ENCODE peak calls at places on chromosome 3, in ten cellular contexts. J, U, O, T, D, H, E, P, S and G are unnamed samples.

GRCh38 chr3:115760722-115761121 is 137.4 kb downstream of the GAP43 start:
- DNase-seq in T (no peak), P (no peak), J (no peak), S (no peak), D (no peak), O (no peak), U (no peak), E (no peak), H (no peak), G (no peak)

GRCh38 chr3:183697610-183698317 is at the start of gene YEATS2:
- DNase-seq in O (peak), P (peak), J (peak), T (peak), H (no peak), D (no peak), U (peak), E (peak), S (peak), G (peak)

GRCh38 chr3:69499899-69500316 is 114.0 kb upstream of the FRMD4B start:
- DNase-seq in T (peak), O (no peak), J (no peak), P (peak), D (no peak), U (no peak), S (no peak), H (no peak), E (no peak), G (peak)

GRCh38 chr3:112061152-112061551 is 25.0 kb upstream of the C3orf52 start:
- DNase-seq in O (no peak), H (no peak), S (no peak), E (peak), U (no peak), T (no peak), D (no peak), J (no peak), P (no peak), G (no peak)

GRCh38 chr3:87088984-87089841 is 98.3 kb upstream of the VGLL3 start:
- DNase-seq in D (no peak), E (peak), H (peak), J (no peak), U (peak), T (peak), S (peak), P (peak), O (peak), G (peak)

GRCh38 chr3:169390741-169391300 is 272.7 kb downstream of the MECOM start:
- DNase-seq in T (no peak), O (no peak), E (no peak), J (no peak), H (no peak), D (no peak), S (no peak), P (no peak), U (no peak), G (no peak)

GRCh38 chr3:20185364-20185732 is 658 bp downstream of the SGO1 start:
- DNase-seq in P (no peak), T (no peak), H (no peak), J (peak), O (no peak), D (no peak), U (no peak), S (no peak), E (peak), G (no peak)

GRCh38 chr3:112302061-112302830 is 8.2 kb upstream of the SLC9C1 start:
- DNase-seq in O (no peak), D (no peak), U (no peak), J (peak), S (no peak), P (no peak), T (no peak), H (no peak), E (no peak), G (no peak)

GRCh38 chr3:179227349-179227748 is 23.6 kb downstream of the KCNMB3 start:
- DNase-seq in P (no peak), J (peak), U (no peak), T (no peak), S (no peak), O (no peak), H (no peak), E (peak), D (peak), G (no peak)

GRCh38 chr3:34367521-34367920 is 569.1 kb downstream of the PDCD6IP start:
- DNase-seq in H (no peak), S (no peak), U (no peak), E (no peak), O (no peak), D (no peak), P (no peak), J (no peak), T (no peak), G (no peak)

GRCh38 chr3:188796122-188796631 is 375.6 kb upstream of the TPRG1 start:
- DNase-seq in J (no peak), P (no peak), D (no peak), S (no peak), E (peak), T (no peak), U (no peak), O (no peak), H (peak), G (no peak)

GRCh38 chr3:168820748-168821445 is 725.2 kb upstream of the GOLIM4 start:
- DNase-seq in J (no peak), U (peak), T (no peak), P (no peak), D (no peak), E (no peak), O (no peak), S (no peak), H (no peak), G (no peak)

GRCh38 chr3:43759297-43759782 is 68.6 kb downstream of the ABHD5 start:
- DNase-seq in E (peak), O (no peak), P (no peak), S (no peak), J (peak), D (peak), U (no peak), T (peak), H (no peak), G (no peak)

GRCh38 chr3:53806182-53807116 is 39.8 kb downstream of the CHDH start:
- DNase-seq in P (no peak), O (no peak), H (peak), D (no peak), E (peak), T (no peak), S (no peak), U (peak), J (no peak), G (no peak)

GRCh38 chr3:121992601-121993560 is 29.2 kb downstream of the ILDR1 start:
- DNase-seq in U (no peak), T (no peak), S (no peak), O (no peak), E (no peak), D (no peak), P (no peak), H (no peak), J (no peak), G (no peak)

GRCh38 chr3:171417813-171418212 is 42.4 kb downstream of the TNIK start:
- DNase-seq in P (no peak), E (peak), T (no peak), O (no peak), D (no peak), S (no peak), U (no peak), H (peak), J (no peak), G (no peak)

GRCh38 chr3:142129516-142130171 is 19.7 kb downstream of the TFDP2 start:
- DNase-seq in H (no peak), J (no peak), S (no peak), P (no peak), D (no peak), E (no peak), O (no peak), T (no peak), U (no peak), G (no peak)

GRCh38 chr3:192122832-192123594 is 604.3 kb downstream of the FGF12 start:
- DNase-seq in U (no peak), O (no peak), D (no peak), H (no peak), T (no peak), J (no peak), P (no peak), S (no peak), E (no peak), G (no peak)

GRCh38 chr3:100913870-100914654 is 79.2 kb downstream of the ABI3BP start:
- DNase-seq in E (peak), H (no peak), P (no peak), J (no peak), D (no peak), O (no peak), U (no peak), T (no peak), S (no peak), G (no peak)

GRCh38 chr3:150314248-150315027 is 93.7 kb upstream of the TSC22D2 start:
- DNase-seq in J (no peak), P (peak), S (peak), T (no peak), E (no peak), H (no peak), U (peak), D (no peak), O (no peak), G (no peak)

GRCh38 chr3:27596334-27596841 is 112.2 kb upstream of the SLC4A7 start:
- DNase-seq in O (no peak), S (no peak), E (peak), T (no peak), P (no peak), H (no peak), J (no peak), U (no peak), D (no peak), G (no peak)

GRCh38 chr3:136505676-136506075 is 246.5 kb downstream of the STAG1 start:
- DNase-seq in P (no peak), U (no peak), E (no peak), T (no peak), D (no peak), S (no peak), O (no peak), J (no peak), H (no peak), G (no peak)

GRCh38 chr3:134794950-134795775 is at the start of gene EPHB1:
- DNase-seq in P (peak), O (peak), S (peak), E (peak), D (peak), J (peak), H (peak), T (peak), U (peak), G (no peak)

GRCh38 chr3:25663324-25664065 is 1.2 kb downstream of the TOP2B start:
- DNase-seq in O (no peak), H (no peak), E (peak), U (peak), T (no peak), P (no peak), D (no peak), S (no peak), J (peak), G (no peak)

GRCh38 chr3:27464646-27465045 is 19.5 kb downstream of the SLC4A7 start:
- DNase-seq in J (no peak), P (no peak), H (no peak), T (no peak), D (no peak), S (no peak), E (no peak), U (no peak), O (no peak), G (no peak)

GRCh38 chr3:99862208-99862607 is 44.5 kb downstream of the CMSS1 start:
- DNase-seq in E (peak), D (no peak), H (no peak), U (no peak), T (no peak), S (no peak), O (no peak), J (no peak), P (no peak), G (no peak)

GRCh38 chr3:188231454-188231853 is 77.5 kb downstream of the LPP start:
- DNase-seq in O (no peak), E (no peak), U (no peak), J (no peak), P (no peak), D (no peak), H (no peak), S (no peak), T (no peak), G (no peak)

GRCh38 chr3:131803113-131803512 is 231.7 kb downstream of the CPNE4 start:
- DNase-seq in D (no peak), J (no peak), T (no peak), P (no peak), O (no peak), S (no peak), E (no peak), H (no peak), U (no peak), G (no peak)

GRCh38 chr3:116886202-116886893 is 176.8 kb downstream of the TUSC7 start:
- DNase-seq in E (no peak), P (no peak), H (no peak), J (no peak), U (no peak), D (no peak), O (no peak), T (no peak), S (no peak), G (no peak)

DNA sequence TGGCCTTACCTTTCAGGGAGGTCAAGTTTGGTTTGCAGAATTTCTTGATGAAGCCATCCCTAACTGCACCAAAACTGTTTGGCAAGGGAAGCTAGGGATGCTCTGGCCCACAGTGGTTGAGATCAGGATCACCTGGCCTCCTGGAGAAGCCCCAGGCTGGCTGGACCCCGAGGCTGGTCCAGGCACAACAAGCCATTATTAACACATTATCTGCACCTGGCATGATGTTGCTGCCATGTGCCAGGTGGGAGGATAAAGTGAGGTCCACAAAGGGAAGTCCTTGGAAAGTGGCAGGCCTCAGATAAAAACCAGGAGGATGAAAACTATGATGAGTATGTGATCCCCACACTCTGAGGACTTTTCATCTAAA is 35.9 kb upstream of the DUSP7 start:
- DNase-seq in H (no peak), O (no peak), J (no peak), U (no peak), T (no peak), D (no peak), P (peak), E (no peak), S (no peak), G (no peak)
- H3K27ac ChIP-seq in H (peak), O (peak), J (no peak), U (no peak), T (no peak), D (no peak), P (peak), E (no peak), S (no peak), G (peak)

GRCh38 chr3:185912512-185912911 is 25.3 kb downstream of the TRA2B start:
- DNase-seq in P (no peak), U (no peak), D (no peak), H (no peak), T (no peak), J (no peak), E (no peak), O (no peak), S (no peak), G (no peak)

GRCh38 chr3:185912929-185913901 is 24.6 kb downstream of the TRA2B start:
- DNase-seq in T (no peak), O (no peak), H (no peak), E (no peak), P (no peak), S (no peak), J (no peak), D (no peak), U (no peak), G (no peak)

GRCh38 chr3:185916042-185916833 is 21.6 kb downstream of the TRA2B start:
- DNase-seq in D (no peak), E (no peak), P (no peak), S (no peak), J (no peak), O (no peak), H (no peak), U (no peak), T (no peak), G (no peak)

GRCh38 chr3:185915642-185916041 is 22.2 kb downstream of the TRA2B start:
- DNase-seq in H (no peak), P (no peak), O (no peak), T (no peak), E (no peak), J (no peak), U (no peak), D (no peak), S (no peak), G (no peak)

GRCh38 chr3:185914911-185915629 is 22.7 kb downstream of the TRA2B start:
- DNase-seq in U (no peak), J (no peak), E (no peak), S (no peak), D (no peak), H (no peak), P (no peak), O (no peak), T (no peak), G (no peak)
- H3K27ac ChIP-seq in U (no peak), J (no peak), E (no peak), S (no peak), D (no peak), H (no peak), P (no peak), O (no peak), T (peak), G (no peak)

GRCh38 chr3:4717363-4717740 is 224.2 kb downstream of the ITPR1 start:
- DNase-seq in H (no peak), O (no peak), J (no peak), T (no peak), P (no peak), D (no peak), E (no peak), U (no peak), S (no peak), G (no peak)
- H3K27ac ChIP-seq in H (no peak), O (no peak), J (no peak), T (peak), P (no peak), D (no peak), E (peak), U (no peak), S (no peak), G (no peak)

DNA sequence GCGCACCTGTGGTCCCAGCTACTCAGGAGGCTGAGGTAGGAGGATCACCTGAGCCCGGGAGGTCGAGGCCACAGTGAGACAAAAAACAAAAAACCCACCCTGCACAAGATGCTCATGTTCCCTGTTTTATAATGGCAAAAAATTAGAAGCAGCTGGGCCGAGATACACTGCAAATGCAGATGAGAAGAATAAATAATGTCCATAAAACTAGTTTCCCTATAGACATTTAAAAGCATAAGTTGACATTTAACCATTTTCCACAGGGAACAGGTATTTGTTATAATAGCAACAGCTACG is 537 bp upstream of the SCAP start:
- DNase-seq in J (no peak), D (no peak), S (no peak), E (no peak), O (no peak), U (no peak), T (no peak), P (no peak), H (no peak), G (no peak)
- H3K27ac ChIP-seq in J (no peak), D (peak), S (peak), E (peak), O (peak), U (peak), T (peak), P (peak), H (no peak), G (peak)

GRCh38 chr3:11558002-11558401 is 85.7 kb downstream of the VGLL4 start:
- DNase-seq in T (no peak), D (peak), P (peak), H (no peak), O (no peak), J (no peak), E (peak), U (no peak), S (no peak), G (no peak)
- H3K27ac ChIP-seq in T (peak), D (peak), P (no peak), H (peak), O (peak), J (no peak), E (peak), U (no peak), S (no peak), G (no peak)